ENCODE peak calls at places on chromosomes 7 and 10, in ten cellular contexts. T is fibroblast of the conjunctiva, L is NCI-H1417, N is non-pigmented ciliary epithelial cell, U is hippocampal formation, O is myocyte, B is fibroblast of the aortic adventitia, J is T47D, C is lower lobe of right lung, E is kidney tubule cell. W is an unnamed sample.

GRCh38 chr7:149625339-149625946 is 127.8 kb upstream of the ZNF746 start:
- DNase-seq in E (peak; percentile 71), L (no peak), J (peak; percentile 44), O (peak; percentile 78), B (peak; percentile 60), C (peak; percentile 78), U (peak; percentile 39), N (no peak), T (peak; percentile 26), W (no peak)

GRCh38 chr10:29343607-29344038 is 54.8 kb downstream of the LYZL1 start:
- DNase-seq in T (no peak), J (no peak), N (no peak), C (no peak), B (no peak), O (no peak), U (no peak), L (no peak), E (no peak), W (no peak)

GRCh38 chr10:114754445-114755320 is 66.9 kb upstream of the FHIP2A start:
- DNase-seq in N (no peak), J (no peak), U (no peak), C (no peak), T (no peak), E (peak; percentile 86), O (no peak), L (no peak), B (peak; percentile 58), W (no peak)

GRCh38 chr10:129963831-129964501 is at the start of gene EBF3:
- DNase-seq in E (peak; percentile 42), U (no peak), N (no peak), J (peak; percentile 78), L (peak; percentile 74), B (peak; percentile 88), O (peak; percentile 96), C (peak; percentile 54), T (no peak), W (no peak)

GRCh38 chr7:2242541-2243482 is 786 bp downstream of the NUDT1 start:
- DNase-seq in J (no peak), C (no peak), B (peak; percentile 10), U (no peak), E (peak; percentile 34), T (no peak), O (no peak), L (peak; percentile 74), N (no peak), W (no peak)

GRCh38 chr10:60236869-60237524 is 152.7 kb downstream of the ANK3 start:
- DNase-seq in O (peak; percentile 8), C (peak; percentile 77), T (peak; percentile 41), B (peak; percentile 52), L (no peak), U (no peak), J (no peak), E (peak; percentile 52), N (no peak), W (no peak)

GRCh38 chr7:20964214-20964613 is 177.5 kb upstream of the SP8 start:
- DNase-seq in C (no peak), L (peak; percentile 99), B (no peak), T (no peak), O (no peak), E (no peak), N (no peak), U (no peak), J (no peak), W (no peak)

GRCh38 chr10:131681122-131681521 is 219.7 kb upstream of the PPP2R2D start:
- DNase-seq in E (no peak), C (no peak), L (no peak), T (no peak), B (no peak), N (no peak), O (no peak), U (no peak), J (no peak), W (no peak)

GRCh38 chr7:100893318-100893895 is 2.3 kb downstream of the ACHE start:
- DNase-seq in C (no peak), N (no peak), B (no peak), T (no peak), E (no peak), O (no peak), U (no peak), L (no peak), J (no peak), W (no peak)

GRCh38 chr7:76069238-76069638 is 21.3 kb downstream of the MDH2 start:
- DNase-seq in T (peak; percentile 89), U (peak; percentile 40), J (no peak), L (no peak), C (peak; percentile 72), B (peak; percentile 91), E (peak; percentile 94), N (peak; percentile 56), O (peak; percentile 89), W (peak; percentile 75)

GRCh38 chr7:116633131-116633988 is 38.6 kb upstream of the MET start:
- DNase-seq in O (peak; percentile 69), U (no peak), J (no peak), E (peak; percentile 86), C (no peak), T (peak; percentile 28), B (peak; percentile 58), N (no peak), L (no peak), W (no peak)